ENCODE peak calls at places on chromosomes 11 and 22, in four cellular contexts. T is IMR-90, H is aorta, S is neural progenitor cell. F is an unnamed sample.
A peak's percentile ranks its signal among the peaks of the same experiment; 100 is the strongest.

GRCh38 chr22:39962071-39962470 is 1.9 kb downstream of the TMA7B start:
- DNase-seq in H (no peak), T (no peak), S (no peak), F (no peak)

GRCh38 chr11:36500315-36500721 is 9.8 kb downstream of the TRAF6 start:
- DNase-seq in H (no peak), S (peak; percentile 30), T (peak; percentile 96), F (peak; percentile 96)

GRCh38 chr11:92447586-92447985 is 223.0 kb downstream of the FAT3 start:
- DNase-seq in H (no peak), S (no peak), T (no peak), F (no peak)

GRCh38 chr22:26756675-26757293 is 99.4 kb downstream of the MIAT start:
- DNase-seq in S (peak; percentile 84), H (peak; percentile 69), T (peak; percentile 36), F (peak; percentile 69)

GRCh38 chr22:21657020-21657360 is 8.8 kb upstream of the PPIL2 start:
- DNase-seq in T (no peak), H (no peak), S (no peak), F (no peak)

GRCh38 chr11:34522188-34522587 is 8.6 kb upstream of the ELF5 start:
- DNase-seq in H (no peak), T (no peak), S (no peak), F (no peak)

GRCh38 chr11:16992846-16993245 is 21.4 kb downstream of the PLEKHA7 start:
- DNase-seq in H (no peak), T (no peak), S (no peak), F (no peak)

GRCh38 chr11:3153291-3153861 is 11.7 kb downstream of the OSBPL5 start:
- DNase-seq in H (peak; percentile 83), S (no peak), T (peak; percentile 97), F (no peak)

GRCh38 chr11:114893329-114893728 is 215.0 kb downstream of the NXPE2 start:
- DNase-seq in H (no peak), T (no peak), S (no peak), F (no peak)

GRCh38 chr22:37303821-37304274 is 21.5 kb downstream of the CYTH4 start:
- DNase-seq in T (peak; percentile 95), H (peak; percentile 77), S (no peak), F (no peak)

GRCh38 chr11:15923169-15923568 is 433.2 kb downstream of the SOX6 start:
- DNase-seq in T (no peak), H (no peak), S (peak; percentile 31), F (peak; percentile 36)

GRCh38 chr22:49212002-49212401 is 615.7 kb downstream of the BRD1 start:
- DNase-seq in S (no peak), T (no peak), H (no peak), F (no peak)

GRCh38 chr11:85472953-85473352 is 154.2 kb downstream of the DLG2 start:
- DNase-seq in S (peak; percentile 8), T (no peak), H (no peak), F (no peak)

GRCh38 chr11:96990934-96991333 is 601.1 kb downstream of the JRKL start:
- DNase-seq in S (no peak), T (no peak), H (no peak), F (no peak)

GRCh38 chr22:27435839-27436581 is 365.5 kb downstream of the MN1 start:
- DNase-seq in H (peak; percentile 74), S (peak; percentile 77), T (peak; percentile 65), F (no peak)

GRCh38 chr22:44729391-44730012 is 22.9 kb upstream of the ARHGAP8 start:
- DNase-seq in H (no peak), T (peak; percentile 71), S (no peak), F (no peak)

GRCh38 chr11:27209562-27210005 is 153.4 kb downstream of the CCDC34 start:
- DNase-seq in S (no peak), H (peak; percentile 77), T (peak; percentile 93), F (peak; percentile 100)

GRCh38 chr11:12052676-12053605 is 44.5 kb upstream of the DKK3 start:
- DNase-seq in T (no peak), H (no peak), S (no peak), F (no peak)

GRCh38 chr11:67167086-67167485 is 48.0 kb downstream of the KDM2A start:
- DNase-seq in S (no peak), H (no peak), T (no peak), F (no peak)

GRCh38 chr22:30266445-30267381 is at the start of gene OSM:
- DNase-seq in H (peak; percentile 89), S (no peak), T (no peak), F (no peak)

GRCh38 chr11:46307785-46308341 is 30.4 kb downstream of the CREB3L1 start:
- DNase-seq in T (no peak), S (peak; percentile 22), H (no peak), F (no peak)

GRCh38 chr11:65013692-65014145 is 241 bp upstream of the ARL2 start:
- DNase-seq in T (peak; percentile 87), H (peak; percentile 95), S (peak; percentile 98), F (peak; percentile 97)

GRCh38 chr11:73205666-73206343 is 12.3 kb upstream of the P2RY2 start:
- DNase-seq in S (no peak), T (no peak), H (peak; percentile 1), F (no peak)

GRCh38 chr11:69863544-69864200 is 44.5 kb upstream of the FGF3 start:
- DNase-seq in S (no peak), H (no peak), T (no peak), F (no peak)

GRCh38 chr11:133787379-133788103 is 57.8 kb downstream of the SPATA19 start:
- DNase-seq in S (peak; percentile 57), H (peak; percentile 50), T (no peak), F (no peak)

GRCh38 chr11:93198221-93198650 is 445 bp upstream of the SLC36A4 start:
- DNase-seq in S (no peak), T (peak; percentile 44), H (no peak), F (no peak)

GRCh38 chr11:36719708-36720107 is 121.7 kb upstream of the RAG2 start:
- DNase-seq in S (no peak), H (no peak), T (no peak), F (no peak)

GRCh38 chr11:66414120-66414934 is 6.5 kb upstream of the NPAS4 start:
- DNase-seq in H (no peak), T (no peak), S (peak; percentile 29), F (no peak)

GRCh38 chr22:36449776-36450175 is 31.7 kb downstream of the TXN2 start:
- DNase-seq in H (no peak), S (no peak), T (no peak), F (no peak)

GRCh38 chr11:45246241-45246640 is 39.9 kb downstream of the SYT13 start:
- DNase-seq in S (no peak), T (no peak), H (no peak), F (no peak)

GRCh38 chr11:5129457-5129877 is 8.7 kb downstream of the OR52A5 start:
- DNase-seq in T (peak; percentile 36), S (no peak), H (no peak), F (no peak)

GRCh38 chr11:118214210-118214914 is 10.4 kb downstream of the JAML start:
- DNase-seq in H (peak; percentile 73), S (no peak), T (no peak), F (no peak)

GRCh38 chr11:116465056-116465455 is 307.7 kb downstream of the BUD13 start:
- DNase-seq in H (no peak), S (no peak), T (no peak), F (no peak)

DNA sequence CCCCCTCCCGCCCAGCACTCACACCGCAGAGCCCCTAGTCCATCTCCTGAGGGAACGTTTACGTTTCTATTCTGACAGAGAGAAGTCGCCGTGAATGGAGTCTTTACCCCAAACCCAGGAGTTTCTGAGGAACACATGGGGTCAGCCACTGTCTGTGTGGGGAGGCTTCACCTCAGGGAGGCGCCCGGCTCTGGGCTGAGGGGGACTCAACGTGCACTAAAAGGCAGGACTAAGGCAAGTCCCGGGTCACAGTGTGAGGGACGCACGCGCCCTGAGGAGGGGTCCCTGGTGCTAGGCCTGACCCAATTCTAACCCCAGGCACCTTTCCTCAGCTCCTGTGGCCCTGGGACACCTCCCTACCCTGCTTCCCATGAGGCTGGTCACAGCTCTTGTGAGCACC is 32.5 kb upstream of the IGLL5 start:
- DNase-seq in H (no peak), T (no peak), S (no peak), F (no peak)
- H3K4me1 ChIP-seq in H (no peaks in the 10 kb centered on the region), T (no peaks in the 10 kb centered on the region), S (no peaks in the 10 kb centered on the region), F (no peaks in the 10 kb centered on the region)

GRCh38 chr11:113675003-113675471 is 31.1 kb downstream of the TMPRSS5 start:
- DNase-seq in T (peak; percentile 88), H (no peak), S (no peak), F (no peak)
- H3K4me1 ChIP-seq in T (no peaks in the 10 kb centered on the region), H (peaks cover 15% of the 10 kb centered on the region), S (peaks cover 31% of the 10 kb centered on the region), F (no peaks in the 10 kb centered on the region)

GRCh38 chr11:122202161-122202950 is 86.3 kb upstream of the BLID start:
- DNase-seq in T (peak; percentile 83), S (no peak), H (no peak), F (peak; percentile 64)
- H3K4me1 ChIP-seq in T (peaks cover 39% of the 10 kb centered on the region), S (no peaks in the 10 kb centered on the region), H (peaks cover 3% of the 10 kb centered on the region), F (peaks cover 14% of the 10 kb centered on the region)

GRCh38 chr11:38315151-38315550 is 1717.1 kb upstream of the RAG2 start:
- DNase-seq in S (no peak), T (no peak), H (no peak), F (no peak)
- H3K4me1 ChIP-seq in S (no peaks in the 10 kb centered on the region), T (no peaks in the 10 kb centered on the region), H (no peaks in the 10 kb centered on the region), F (no peaks in the 10 kb centered on the region)

DNA sequence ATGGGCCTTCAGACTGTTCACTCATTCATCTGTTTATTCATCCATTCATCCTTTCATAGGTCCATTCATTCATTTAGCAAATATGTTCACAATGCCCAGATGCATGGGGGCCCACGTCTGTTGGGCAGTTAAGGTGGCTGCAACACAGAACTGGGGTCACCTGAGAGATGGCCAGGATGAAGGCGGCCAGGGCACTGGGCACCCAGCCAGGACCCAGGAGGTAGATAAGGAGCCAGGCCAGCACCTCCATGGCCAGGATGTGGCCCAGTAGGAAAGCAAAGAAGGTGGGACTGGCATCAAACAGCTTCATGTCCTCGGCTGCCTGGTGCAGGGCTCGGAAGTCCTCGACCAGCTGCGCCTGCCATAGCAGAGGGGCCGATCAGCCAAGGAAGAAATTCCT is 12.2 kb downstream of the FADS3 start:
- DNase-seq in S (no peak), H (no peak), T (no peak), F (no peak)
- H3K4me1 ChIP-seq in S (peaks cover 4% of the 10 kb centered on the region), H (no peaks in the 10 kb centered on the region), T (no peaks in the 10 kb centered on the region), F (peaks cover 10% of the 10 kb centered on the region)

DNA sequence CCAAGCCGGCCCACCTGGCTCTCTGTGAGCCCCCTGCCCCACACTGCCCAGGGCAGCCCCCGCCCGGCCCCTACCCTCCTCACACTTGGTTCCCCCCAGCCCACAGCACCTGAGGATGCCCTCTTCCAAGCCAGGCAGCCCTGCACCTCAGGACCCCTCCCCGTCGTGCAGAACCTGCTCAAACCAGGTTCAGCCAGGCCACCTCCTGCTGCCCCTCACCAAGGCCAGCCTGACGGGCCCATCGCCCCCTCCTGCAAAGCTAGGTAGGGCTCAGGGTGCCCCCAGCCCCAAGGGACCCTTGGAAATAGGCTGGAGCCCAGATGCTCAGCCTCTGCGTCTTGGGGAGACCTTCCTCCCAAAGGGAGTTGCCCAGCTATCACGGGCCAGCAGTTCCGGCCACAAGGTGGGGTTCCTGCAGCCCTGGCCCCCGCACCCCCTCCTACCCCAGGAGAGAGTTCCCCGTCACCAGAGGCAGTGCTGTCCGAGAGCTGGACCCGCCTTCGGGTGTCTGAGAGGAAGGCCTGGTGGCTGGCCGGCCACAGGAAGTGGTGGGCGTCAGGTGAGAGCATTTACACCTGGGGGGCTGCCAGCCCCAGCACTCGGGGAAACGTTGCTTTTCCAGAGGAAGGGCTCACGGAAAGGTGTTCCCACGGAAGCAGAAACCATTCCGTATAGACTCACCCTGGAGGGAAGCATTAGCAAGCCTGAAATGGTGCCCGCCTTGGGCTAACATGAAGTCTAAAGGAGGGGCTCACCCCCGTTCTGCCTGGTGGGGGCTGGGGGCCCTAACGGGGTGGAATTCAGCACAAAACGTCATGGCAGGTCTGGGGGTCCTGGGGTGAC is 3.2 kb upstream of the SYT8 start:
- DNase-seq in S (no peak), T (no peak), H (no peak), F (no peak)
- H3K4me1 ChIP-seq in S (peaks cover 15% of the 10 kb centered on the region), T (peaks cover 15% of the 10 kb centered on the region), H (no peaks in the 10 kb centered on the region), F (no peaks in the 10 kb centered on the region)

F was measured in A673.